ENCODE peak calls at places on chromosome 12, in ten cellular contexts. C is MM.1S; G is RWPE1; J is psoas muscle; Z is retinal pigment epithelial cell; L is MCF 10A; P is fibroblast of lung; D is endodermal cell; E is lower leg skin; I is CD8-positive, alpha-beta T cell. A is an unnamed sample.

GRCh38 chr12:32217354-32218310 is 111.0 kb downstream of the BICD1 start:
- DNase-seq in D (no peak), I (no peak), C (no peak), E (peak; percentile 17), L (peak; percentile 37), G (peak; percentile 58), Z (no peak), P (peak; percentile 97), J (peak; percentile 16), A (no peak)

GRCh38 chr12:32353540-32353939 is 45.8 kb upstream of the FGD4 start:
- DNase-seq in E (no peak), I (no peak), D (no peak), J (no peak), Z (no peak), L (no peak), C (no peak), P (no peak), G (no peak), A (no peak)

GRCh38 chr12:3061129-3061857 is 15.9 kb upstream of the TSPAN9 start:
- DNase-seq in D (peak; percentile 36), P (peak; percentile 55), Z (peak; percentile 51), J (no peak), C (no peak), G (no peak), L (no peak), E (no peak), I (no peak), A (no peak)

GRCh38 chr12:28866715-28867503 is 282.2 kb upstream of the FAR2 start:
- DNase-seq in D (no peak), G (no peak), J (no peak), L (no peak), Z (no peak), P (peak; percentile 73), I (no peak), E (no peak), C (no peak), A (no peak)

GRCh38 chr12:76449572-76449971 is 101.4 kb upstream of the BBS10 start:
- DNase-seq in P (peak; percentile 67), E (no peak), G (peak; percentile 11), D (no peak), J (no peak), C (no peak), I (no peak), Z (no peak), L (peak; percentile 63), A (no peak)

GRCh38 chr12:14843425-14843887 is at the start of gene ART4:
- DNase-seq in L (no peak), J (peak; percentile 15), D (no peak), Z (no peak), G (no peak), C (no peak), I (no peak), E (no peak), P (no peak), A (no peak)

GRCh38 chr12:79689477-79690155 is 1.1 kb downstream of the PAWR start:
- DNase-seq in P (peak; percentile 54), Z (no peak), C (peak; percentile 39), I (no peak), D (peak; percentile 87), G (no peak), L (peak; percentile 79), J (peak; percentile 19), E (peak; percentile 56), A (peak; percentile 66)

GRCh38 chr12:12985817-12986408 is 14.2 kb downstream of the HEBP1 start:
- DNase-seq in D (peak; percentile 92), C (no peak), L (peak; percentile 55), I (no peak), J (no peak), G (no peak), Z (no peak), E (no peak), P (peak; percentile 15), A (peak; percentile 26)

GRCh38 chr12:62760779-62761178 is 174.2 kb downstream of the PPM1H start:
- DNase-seq in J (no peak), G (no peak), D (no peak), E (no peak), Z (no peak), P (peak; percentile 53), I (no peak), C (no peak), L (no peak), A (no peak)

GRCh38 chr12:131912526-131913274 is 16.4 kb upstream of the PUS1 start:
- DNase-seq in C (no peak), J (peak; percentile 88), P (peak; percentile 90), G (peak; percentile 72), Z (peak; percentile 81), D (no peak), I (no peak), L (peak; percentile 90), E (peak; percentile 66), A (no peak)

GRCh38 chr12:106107566-106107965 is 31.2 kb downstream of the NUAK1 start:
- DNase-seq in Z (no peak), L (peak; percentile 53), C (no peak), I (no peak), D (no peak), P (peak; percentile 83), J (no peak), E (no peak), G (no peak), A (no peak)

GRCh38 chr12:30725739-30726138 is 29.0 kb downstream of the CAPRIN2 start:
- DNase-seq in D (no peak), P (peak; percentile 89), I (no peak), J (no peak), E (no peak), G (peak; percentile 84), Z (peak; percentile 42), L (peak; percentile 71), C (no peak), A (no peak)

GRCh38 chr12:114918535-114919233 is 234.7 kb upstream of the TBX3 start:
- DNase-seq in P (peak; percentile 62), L (peak; percentile 67), E (no peak), I (no peak), C (no peak), Z (no peak), G (peak; percentile 49), J (no peak), D (no peak), A (no peak)

GRCh38 chr12:57005980-57006808 is at the start of gene ZBTB39:
- DNase-seq in G (peak; percentile 85), Z (no peak), C (peak; percentile 66), P (peak; percentile 51), L (peak; percentile 52), D (peak; percentile 92), J (peak; percentile 63), I (peak; percentile 74), E (no peak), A (peak; percentile 77)

GRCh38 chr12:59600174-59600573 is 4.3 kb downstream of the SLC16A7 start:
- DNase-seq in L (peak; percentile 57), G (no peak), Z (no peak), I (no peak), P (no peak), J (no peak), D (no peak), E (no peak), C (no peak), A (no peak)

GRCh38 chr12:71578694-71579258 is 84.9 kb downstream of the ZFC3H1 start:
- DNase-seq in D (no peak), I (no peak), Z (no peak), P (no peak), E (no peak), C (no peak), J (no peak), L (no peak), G (no peak), A (no peak)

GRCh38 chr12:64889434-64890216 is 65.2 kb downstream of the TBC1D30 start:
- DNase-seq in D (peak; percentile 86), P (peak; percentile 2), E (no peak), G (peak; percentile 13), L (no peak), Z (no peak), I (no peak), C (no peak), J (no peak), A (no peak)

GRCh38 chr12:121241203-121241970 is 31.5 kb downstream of the P2RX4 start:
- DNase-seq in J (no peak), Z (no peak), D (no peak), I (peak; percentile 16), G (no peak), P (no peak), L (no peak), C (no peak), E (no peak), A (no peak)
- TF ChIP-seq CTCF in J (no peak), Z (no peak), D (no peak), I (no peak), G (no peak), P (no peak), L (no peak), C (no peak), E (no peak), A (no peak)

DNA sequence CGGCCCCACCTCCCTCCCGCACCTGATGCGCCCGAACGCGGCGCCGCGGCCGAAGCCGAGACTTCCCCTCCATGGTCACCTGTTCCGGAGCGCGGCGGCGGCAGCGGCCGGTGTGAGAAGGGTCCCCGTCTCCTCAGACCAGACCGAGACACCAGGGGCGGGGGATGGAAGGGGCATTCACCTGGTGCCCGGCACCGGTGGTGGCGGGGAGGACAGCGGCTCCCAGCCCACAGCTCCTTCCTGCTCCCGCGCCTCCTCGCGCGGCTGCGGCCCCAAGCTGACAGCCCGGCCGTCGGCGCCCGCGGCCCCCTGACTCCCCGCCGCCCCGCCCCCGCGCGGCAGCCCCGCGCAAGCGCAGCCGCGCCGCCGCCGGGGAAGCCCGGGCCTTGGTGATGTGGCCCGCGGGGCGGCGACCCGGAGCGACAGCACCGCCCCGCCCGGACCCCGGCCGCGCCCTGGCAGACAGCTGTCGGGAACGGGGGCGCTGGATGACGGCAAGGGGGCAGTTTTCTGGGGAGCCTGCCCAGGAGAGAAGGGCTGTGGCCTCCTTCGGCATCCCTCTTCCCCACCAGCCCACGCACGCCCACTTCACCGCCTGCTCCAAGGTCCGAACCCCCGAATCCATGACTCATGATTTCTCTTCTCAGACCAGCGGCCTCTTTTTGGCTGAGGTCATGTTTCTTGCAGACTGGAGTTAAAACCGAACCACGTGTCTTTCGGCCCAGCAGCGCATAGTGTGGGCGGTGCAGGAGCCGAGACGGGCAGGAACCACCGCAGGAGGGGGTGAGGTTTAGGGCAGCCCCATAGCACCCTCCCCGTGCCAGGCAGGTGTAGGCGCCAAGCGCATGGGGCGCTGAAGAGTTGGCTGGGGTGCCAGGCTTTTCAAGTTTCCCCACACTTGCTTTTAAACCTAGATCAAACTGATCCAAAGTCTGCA is at the start of gene SLC41A2:
- DNase-seq in D (peak; percentile 92), C (peak; percentile 96), G (peak; percentile 76), I (peak; percentile 76), L (peak; percentile 95), E (peak; percentile 76), Z (peak; percentile 96), J (peak; percentile 77), P (peak; percentile 96), A (peak; percentile 84)
- TF ChIP-seq CTCF in D (peak; percentile 48), C (peak; percentile 71), G (peak; percentile 61), I (no peak), L (peak; percentile 25), E (no peak), Z (peak; percentile 23), J (peak; percentile 52), P (no peak), A (no peak)

GRCh38 chr12:45893240-45893639 is 97.1 kb downstream of the SCAF11 start:
- DNase-seq in D (peak; percentile 80), L (no peak), I (no peak), G (no peak), C (no peak), Z (peak; percentile 4), J (no peak), E (no peak), P (no peak), A (no peak)
- TF ChIP-seq CTCF in D (peak; percentile 73), L (peak; percentile 7), I (no peak), G (no peak), C (peak; percentile 8), Z (peak; percentile 47), J (no peak), E (no peak), P (peak; percentile 32), A (no peak)

GRCh38 chr12:124510301-124510970 is 57.0 kb downstream of the NCOR2 start:
- DNase-seq in I (no peak), E (no peak), Z (no peak), P (no peak), L (peak; percentile 60), D (peak; percentile 81), G (no peak), C (no peak), J (peak; percentile 53), A (no peak)
- TF ChIP-seq CTCF in I (no peak), E (no peak), Z (peak; percentile 21), P (no peak), L (no peak), D (peak; percentile 43), G (peak; percentile 38), C (no peak), J (peak; percentile 45), A (no peak)